ENCODE peak calls at places on chromosomes 13 and 19, in ten cellular contexts. J is cardiac fibroblast, H is tibial nerve, B is BE2C, T is neural progenitor cell, I is vagina, V is left ventricle myocardium inferior, D is thoracic aorta, Q is transverse colon, X is dorsolateral prefrontal cortex. W is an unnamed sample.

GRCh38 chr19:9885077-9885552 is 50.0 kb downstream of the PIN1 start:
- DNase-seq in X (peak), B (peak), T (no peak), I (no peak), H (no peak), J (peak), V (peak), D (no peak), Q (no peak), W (no peak)

GRCh38 chr19:45428385-45429231 is 4.9 kb upstream of the ERCC1 start:
- DNase-seq in I (no peak), H (no peak), V (peak), Q (peak), B (peak), J (peak), X (peak), D (no peak), T (peak), W (peak)

GRCh38 chr19:49827034-49827433 is 8.9 kb downstream of the MED25 start:
- DNase-seq in V (no peak), Q (no peak), H (no peak), I (no peak), D (no peak), X (no peak), J (no peak), B (no peak), T (no peak), W (no peak)

GRCh38 chr13:69389899-69390298 is 717.7 kb upstream of the ATXN8OS start:
- DNase-seq in B (no peak), H (no peak), D (no peak), Q (no peak), V (no peak), T (no peak), J (no peak), I (no peak), X (no peak), W (peak)

GRCh38 chr19:42436006-42436405 is 6.7 kb downstream of the CXCL17 start:
- DNase-seq in I (no peak), V (no peak), B (no peak), J (peak), Q (no peak), T (no peak), X (no peak), D (no peak), H (peak), W (peak)

GRCh38 chr13:97307882-97308624 is 85.9 kb downstream of the MBNL2 start:
- DNase-seq in B (peak), V (peak), Q (no peak), T (peak), D (no peak), I (no peak), X (peak), J (peak), H (no peak), W (no peak)

GRCh38 chr13:71460179-71460578 is 406.8 kb downstream of the DACH1 start:
- DNase-seq in H (no peak), T (no peak), X (no peak), V (no peak), Q (no peak), B (no peak), J (peak), I (no peak), D (no peak), W (no peak)

GRCh38 chr13:101258071-101258470 is 158.2 kb downstream of the NALCN start:
- DNase-seq in T (peak), B (peak), H (no peak), D (no peak), I (no peak), V (no peak), Q (no peak), J (peak), X (peak), W (peak)

DNA sequence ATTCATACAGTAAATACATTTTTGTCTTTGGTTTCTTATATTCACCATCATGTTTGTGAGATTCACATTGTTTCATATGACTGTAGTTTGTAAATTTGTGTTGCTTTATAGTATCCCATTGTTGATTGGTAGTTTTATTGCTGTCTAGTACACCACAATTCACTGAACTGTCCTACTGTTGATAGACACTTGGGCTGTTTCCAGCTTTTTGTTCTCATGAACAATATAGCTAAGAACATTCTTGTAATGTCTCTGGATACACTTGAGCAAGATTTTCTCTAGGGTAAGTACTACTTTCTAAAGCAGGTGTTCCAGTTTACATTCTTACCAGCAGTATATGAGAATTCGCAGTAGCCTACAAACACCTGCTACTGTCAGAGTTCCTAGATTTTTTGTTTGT is 37.8 kb downstream of the SKA3 start:
- DNase-seq in H (no peak), B (no peak), T (no peak), I (no peak), Q (no peak), X (no peak), V (no peak), J (peak), D (no peak), W (no peak)
- TF ChIP-seq CTCF in H (no peak), B (no peak), T (no peak), I (no peak), Q (no peak), X (no peak), V (no peak), J (no peak), D (no peak), W (no peak)

GRCh38 chr19:47610902-47611301 is 2.0 kb downstream of the BICRA start:
- DNase-seq in Q (peak), V (no peak), T (no peak), I (no peak), J (no peak), H (no peak), D (no peak), X (no peak), B (no peak), W (no peak)

GRCh38 chr19:47608908-47609879 is at the start of gene BICRA:
- DNase-seq in J (peak), T (peak), I (no peak), H (peak), B (peak), D (peak), X (peak), V (peak), Q (peak), W (peak)

GRCh38 chr19:47609885-47610545 is 1.1 kb downstream of the BICRA start:
- DNase-seq in X (peak), V (peak), H (no peak), B (peak), J (peak), Q (peak), D (no peak), I (no peak), T (peak), W (peak)

GRCh38 chr19:47608074-47608907 is 643 bp upstream of the BICRA start:
- DNase-seq in B (peak), I (peak), T (peak), V (peak), Q (peak), J (peak), X (peak), H (peak), D (peak), W (peak)

GRCh38 chr19:47610546-47610894 is 1.6 kb downstream of the BICRA start:
- DNase-seq in Q (no peak), X (no peak), D (no peak), H (no peak), V (no peak), J (no peak), B (no peak), I (no peak), T (no peak), W (no peak)
- H3K4me3 ChIP-seq in Q (peak), X (peak), D (peak), H (peak), V (peak), J (peak), B (peak), I (peak), T (peak), W (peak)

GRCh38 chr13:84570831-84571230 is 688.6 kb upstream of the SLITRK1 start:
- DNase-seq in X (no peak), I (no peak), D (no peak), V (no peak), Q (no peak), T (no peak), J (no peak), B (no peak), H (no peak), W (no peak)

GRCh38 chr13:84567848-84568247 is 685.6 kb upstream of the SLITRK1 start:
- DNase-seq in T (no peak), X (no peak), D (no peak), I (no peak), B (no peak), Q (no peak), H (no peak), V (no peak), J (no peak), W (peak)

GRCh38 chr13:84574851-84575250 is 692.6 kb upstream of the SLITRK1 start:
- DNase-seq in J (peak), Q (no peak), B (no peak), V (no peak), I (no peak), H (no peak), T (no peak), X (no peak), D (no peak), W (no peak)

DNA sequence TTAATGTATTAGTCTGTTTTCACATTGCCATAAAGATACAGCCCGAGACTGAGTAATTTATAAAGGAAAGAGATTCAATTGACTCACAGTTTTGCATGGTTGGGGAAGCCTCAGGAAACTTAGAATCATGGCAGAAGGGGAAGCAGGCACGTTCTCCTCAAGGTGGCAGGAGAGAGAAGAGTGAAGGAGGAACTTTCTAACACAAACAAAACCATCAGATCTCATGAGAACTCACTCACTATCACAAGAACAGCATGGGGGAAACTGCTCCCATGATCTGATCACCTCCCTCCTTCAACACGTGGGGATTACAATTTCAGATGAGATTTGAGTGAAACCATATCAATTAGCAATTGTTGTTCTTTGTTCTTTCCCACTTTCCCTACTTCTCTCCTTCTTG is 689.0 kb upstream of the SLITRK1 start:
- DNase-seq in D (no peak), X (no peak), I (no peak), V (no peak), H (no peak), Q (no peak), T (no peak), J (no peak), B (no peak), W (peak)
- TF ChIP-seq CTCF in D (no peak), X (no peak), I (no peak), V (peak), H (no peak), Q (no peak), T (no peak), J (no peak), B (peak), W (no peak)

GRCh38 chr19:19470579-19470978 is 44.8 kb downstream of the TSSK6 start:
- DNase-seq in D (no peak), V (no peak), B (no peak), T (no peak), I (no peak), H (no peak), Q (no peak), J (no peak), X (no peak), W (no peak)
- H3K4me3 ChIP-seq in D (no peak), V (no peak), B (no peak), T (no peak), I (no peak), H (no peak), Q (no peak), J (no peak), X (no peak), W (no peak)

GRCh38 chr13:19601749-19602725 is 31.4 kb upstream of the MPHOSPH8 start:
- DNase-seq in B (peak), T (peak), V (peak), Q (peak), D (no peak), X (peak), J (peak), I (no peak), H (no peak), W (peak)
- TF ChIP-seq CTCF in B (peak), T (peak), V (peak), Q (no peak), D (peak), X (no peak), J (no peak), I (no peak), H (no peak), W (no peak)

GRCh38 chr19:13732337-13732736 is 32.0 kb upstream of the MRI1 start:
- DNase-seq in V (no peak), D (no peak), Q (no peak), X (no peak), J (no peak), I (no peak), H (no peak), T (no peak), B (no peak), W (no peak)
- H3K4me3 ChIP-seq in V (peak), D (peak), Q (peak), X (peak), J (peak), I (peak), H (no peak), T (peak), B (peak), W (peak)

DNA sequence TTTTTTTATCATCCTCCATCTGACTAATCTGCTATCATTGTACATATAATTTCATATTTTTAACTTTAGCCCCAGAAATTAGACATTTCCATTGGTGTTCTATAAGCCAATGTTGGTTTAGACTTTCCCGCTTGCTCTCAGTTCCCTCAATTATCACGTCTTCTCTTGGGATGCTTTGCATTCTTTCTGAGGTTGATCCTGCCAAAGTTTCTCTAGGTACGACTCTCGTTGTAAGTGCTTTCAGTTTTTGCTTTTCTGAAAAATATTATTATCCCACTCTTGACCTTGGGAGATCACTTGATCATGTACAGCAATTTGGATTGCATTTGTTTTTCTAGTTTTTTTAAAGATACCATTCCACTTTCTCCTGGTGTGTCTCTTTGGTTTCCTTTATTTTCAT is 270.2 kb downstream of the IRS2 start:
- DNase-seq in J (peak), Q (no peak), H (no peak), I (no peak), T (no peak), D (no peak), V (no peak), B (no peak), X (no peak), W (no peak)
- TF ChIP-seq CTCF in J (no peak), Q (no peak), H (no peak), I (no peak), T (no peak), D (no peak), V (no peak), B (no peak), X (no peak), W (no peak)

W was measured in NB4.